ENCODE peak calls at places on chromosome 17, in four cellular contexts. One of them, this sample, is unnamed.

GRCh38 chr17:32783602-32784001 is 93.3 kb downstream of the MYO1D start:
- DNase-seq in naive B cell: peak
- DNase-seq in adipocyte: peak
- DNase-seq in hypothalamus: peak
- DNase-seq in this sample: no peak

GRCh38 chr17:41467546-41467945 is 360 bp upstream of the KRT32 start:
- DNase-seq in naive B cell: no peak
- DNase-seq in adipocyte: no peak
- DNase-seq in hypothalamus: no peak
- DNase-seq in this sample: no peak

GRCh38 chr17:8922451-8922850 is 43.1 kb downstream of the PIK3R5 start:
- DNase-seq in naive B cell: no peak
- DNase-seq in adipocyte: peak
- DNase-seq in hypothalamus: peak
- DNase-seq in this sample: no peak

GRCh38 chr17:32912218-32912897 is 15.6 kb upstream of the TMEM98 start:
- DNase-seq in naive B cell: no peak
- DNase-seq in adipocyte: peak
- DNase-seq in hypothalamus: no peak
- DNase-seq in this sample: peak

GRCh38 chr17:14813649-14814048 is 451.5 kb downstream of the PMP22 start:
- DNase-seq in naive B cell: peak
- DNase-seq in adipocyte: no peak
- DNase-seq in hypothalamus: no peak
- DNase-seq in this sample: no peak

GRCh38 chr17:63222655-63223054 is 223.5 kb downstream of the CYB561 start:
- DNase-seq in naive B cell: no peak
- DNase-seq in adipocyte: no peak
- DNase-seq in hypothalamus: no peak
- DNase-seq in this sample: no peak

GRCh38 chr17:73411330-73411747 is 99.5 kb upstream of the CDC42EP4 start:
- DNase-seq in naive B cell: no peak
- DNase-seq in adipocyte: no peak
- DNase-seq in hypothalamus: no peak
- DNase-seq in this sample: no peak

GRCh38 chr17:63705657-63706056 is 5.7 kb upstream of the LIMD2 start:
- DNase-seq in naive B cell: no peak
- DNase-seq in adipocyte: no peak
- DNase-seq in hypothalamus: no peak
- DNase-seq in this sample: no peak

GRCh38 chr17:902463-902862 is 77.1 kb downstream of the NXN start:
- DNase-seq in naive B cell: no peak
- DNase-seq in adipocyte: no peak
- DNase-seq in hypothalamus: no peak
- DNase-seq in this sample: no peak

GRCh38 chr17:6753006-6753445 is 2.8 kb upstream of the XAF1 start:
- DNase-seq in naive B cell: no peak
- DNase-seq in adipocyte: peak
- DNase-seq in hypothalamus: peak
- DNase-seq in this sample: no peak

GRCh38 chr17:43367588-43368242 is 31.1 kb upstream of the ARL4D start:
- DNase-seq in naive B cell: no peak
- DNase-seq in adipocyte: peak
- DNase-seq in hypothalamus: peak
- DNase-seq in this sample: no peak

GRCh38 chr17:43880420-43880991 is 26.8 kb downstream of the MPP2 start:
- DNase-seq in naive B cell: peak
- DNase-seq in adipocyte: peak
- DNase-seq in hypothalamus: no peak
- DNase-seq in this sample: no peak

GRCh38 chr17:39118674-39119419 is 32.6 kb downstream of the PLXDC1 start:
- DNase-seq in naive B cell: peak
- DNase-seq in adipocyte: no peak
- DNase-seq in hypothalamus: no peak
- DNase-seq in this sample: no peak

GRCh38 chr17:17059301-17059890 is 17.1 kb downstream of the MPRIP start:
- DNase-seq in naive B cell: no peak
- DNase-seq in adipocyte: no peak
- DNase-seq in hypothalamus: no peak
- DNase-seq in this sample: no peak

GRCh38 chr17:30297715-30298114 is 6.0 kb upstream of the BLMH start:
- DNase-seq in naive B cell: no peak
- DNase-seq in adipocyte: no peak
- DNase-seq in hypothalamus: no peak
- DNase-seq in this sample: no peak

GRCh38 chr17:65531508-65532431 is 29.7 kb downstream of the AXIN2 start:
- DNase-seq in naive B cell: no peak
- DNase-seq in adipocyte: peak
- DNase-seq in hypothalamus: peak
- DNase-seq in this sample: no peak

GRCh38 chr17:16363749-16364536 is 10.7 kb upstream of the CENPV start:
- DNase-seq in naive B cell: peak
- DNase-seq in adipocyte: peak
- DNase-seq in hypothalamus: peak
- DNase-seq in this sample: peak

GRCh38 chr17:59838196-59838911 is 54.4 kb downstream of the TUBD1 start:
- DNase-seq in naive B cell: no peak
- DNase-seq in adipocyte: peak
- DNase-seq in hypothalamus: no peak
- DNase-seq in this sample: no peak

GRCh38 chr17:19010729-19011505 is 6.4 kb upstream of the FAM83G start:
- DNase-seq in naive B cell: no peak
- DNase-seq in adipocyte: no peak
- DNase-seq in hypothalamus: no peak
- DNase-seq in this sample: no peak

GRCh38 chr17:43634681-43635125 is 27.0 kb downstream of the MEOX1 start:
- DNase-seq in naive B cell: no peak
- DNase-seq in adipocyte: no peak
- DNase-seq in hypothalamus: no peak
- DNase-seq in this sample: no peak

GRCh38 chr17:2700491-2701141 is 10.9 kb downstream of the CLUH start:
- DNase-seq in naive B cell: no peak
- DNase-seq in adipocyte: no peak
- DNase-seq in hypothalamus: no peak
- DNase-seq in this sample: no peak

GRCh38 chr17:19800571-19800970 is 52.5 kb upstream of the ALDH3A1 start:
- DNase-seq in naive B cell: no peak
- DNase-seq in adipocyte: no peak
- DNase-seq in hypothalamus: no peak
- DNase-seq in this sample: no peak

GRCh38 chr17:35587074-35587961 is at the start of gene AP2B1:
- DNase-seq in naive B cell: peak
- DNase-seq in adipocyte: peak
- DNase-seq in hypothalamus: peak
- DNase-seq in this sample: peak

GRCh38 chr17:6555331-6556120 is 829 bp downstream of the PITPNM3 start:
- DNase-seq in naive B cell: no peak
- DNase-seq in adipocyte: peak
- DNase-seq in hypothalamus: peak
- DNase-seq in this sample: peak

GRCh38 chr17:57438031-57438731 is 181.9 kb downstream of the MSI2 start:
- DNase-seq in naive B cell: no peak
- DNase-seq in adipocyte: no peak
- DNase-seq in hypothalamus: no peak
- DNase-seq in this sample: no peak

GRCh38 chr17:41613277-41614082 is 913 bp upstream of the KRT16 start:
- DNase-seq in naive B cell: no peak
- DNase-seq in adipocyte: no peak
- DNase-seq in hypothalamus: no peak
- DNase-seq in this sample: no peak

GRCh38 chr17:35795007-35795870 is at the start of gene MMP28:
- DNase-seq in naive B cell: peak
- DNase-seq in adipocyte: peak
- DNase-seq in hypothalamus: no peak
- DNase-seq in this sample: no peak

GRCh38 chr17:27906623-27907022 is 13.5 kb upstream of the LYRM9 start:
- DNase-seq in naive B cell: no peak
- DNase-seq in adipocyte: no peak
- DNase-seq in hypothalamus: no peak
- DNase-seq in this sample: no peak

GRCh38 chr17:80195671-80196529 is 24.2 kb downstream of the SGSH start:
- DNase-seq in naive B cell: peak
- DNase-seq in adipocyte: peak
- DNase-seq in hypothalamus: no peak
- DNase-seq in this sample: no peak

GRCh38 chr17:17416007-17416399 is 60.8 kb upstream of the MED9 start:
- DNase-seq in naive B cell: no peak
- DNase-seq in adipocyte: peak
- DNase-seq in hypothalamus: peak
- DNase-seq in this sample: peak

GRCh38 chr17:32596666-32597065 is 109.9 kb downstream of the CDK5R1 start:
- DNase-seq in naive B cell: no peak
- DNase-seq in adipocyte: no peak
- DNase-seq in hypothalamus: no peak
- DNase-seq in this sample: no peak

GRCh38 chr17:8466466-8466865 is 30.8 kb downstream of the NDEL1 start:
- DNase-seq in naive B cell: no peak
- DNase-seq in adipocyte: peak
- DNase-seq in hypothalamus: no peak
- DNase-seq in this sample: no peak

This sample was measured in caudate nucleus.